ENCODE peak calls at places on chromosome 4, in seven cellular contexts. K is K562, O is sigmoid colon, T is suprapubic skin, P is upper lobe of left lung, R is HCT116, V is transverse colon. A is an unnamed sample.

GRCh38 chr4:8198906-8199593 is at the start of gene SH3TC1:
- DNase-seq in K (peak; percentile 64), O (peak; percentile 91), T (peak; percentile 89), P (peak; percentile 96), R (peak; percentile 46), V (peak; percentile 92), A (peak; percentile 95)

GRCh38 chr4:106529348-106530033 is 160.9 kb upstream of the GIMD1 start:
- DNase-seq in K (no peak), O (no peak), T (no peak), P (no peak), R (peak; percentile 35), V (no peak), A (no peak)

GRCh38 chr4:173489514-173489913 is 40.5 kb downstream of the HAND2 start:
- DNase-seq in K (no peak), O (no peak), T (no peak), P (no peak), R (no peak), V (no peak), A (no peak)

GRCh38 chr4:8770518-8771257 is 101.0 kb downstream of the HMX1 start:
- DNase-seq in K (no peak), O (peak; percentile 32), T (no peak), P (no peak), R (no peak), V (no peak), A (no peak)

GRCh38 chr4:48041535-48042137 is 25.1 kb downstream of the NIPAL1 start:
- DNase-seq in K (no peak), O (no peak), T (no peak), P (no peak), R (no peak), V (peak; percentile 35), A (no peak)

GRCh38 chr4:165537028-165537648 is 158.3 kb downstream of the CPE start:
- DNase-seq in K (peak; percentile 57), O (no peak), T (no peak), P (no peak), R (peak; percentile 51), V (no peak), A (no peak)

GRCh38 chr4:101304916-101305315 is 42.4 kb downstream of the PPP3CA start:
- DNase-seq in K (no peak), O (no peak), T (no peak), P (no peak), R (no peak), V (no peak), A (no peak)

GRCh38 chr4:109303141-109303499 is 662 bp upstream of the COL25A1 start:
- DNase-seq in K (no peak), O (no peak), T (no peak), P (no peak), R (no peak), V (no peak), A (no peak)

GRCh38 chr4:127788517-127788916 is 6.4 kb downstream of the HSPA4L start:
- DNase-seq in K (peak; percentile 34), O (no peak), T (no peak), P (no peak), R (peak; percentile 18), V (no peak), A (no peak)

GRCh38 chr4:107931775-107932321 is 499 bp downstream of the CYP2U1 start:
- DNase-seq in K (no peak), O (peak; percentile 72), T (peak; percentile 75), P (peak; percentile 21), R (no peak), V (no peak), A (no peak)

GRCh38 chr4:104447346-104447745 is 47.3 kb downstream of the CXXC4 start:
- DNase-seq in K (no peak), O (no peak), T (no peak), P (no peak), R (no peak), V (no peak), A (no peak)

GRCh38 chr4:11616856-11617255 is 188.2 kb upstream of the HS3ST1 start:
- DNase-seq in K (no peak), O (no peak), T (no peak), P (no peak), R (no peak), V (no peak), A (no peak)

GRCh38 chr4:82645868-82646267 is 84.1 kb upstream of the TMEM150C start:
- DNase-seq in K (no peak), O (no peak), T (no peak), P (no peak), R (no peak), V (no peak), A (no peak)

DNA sequence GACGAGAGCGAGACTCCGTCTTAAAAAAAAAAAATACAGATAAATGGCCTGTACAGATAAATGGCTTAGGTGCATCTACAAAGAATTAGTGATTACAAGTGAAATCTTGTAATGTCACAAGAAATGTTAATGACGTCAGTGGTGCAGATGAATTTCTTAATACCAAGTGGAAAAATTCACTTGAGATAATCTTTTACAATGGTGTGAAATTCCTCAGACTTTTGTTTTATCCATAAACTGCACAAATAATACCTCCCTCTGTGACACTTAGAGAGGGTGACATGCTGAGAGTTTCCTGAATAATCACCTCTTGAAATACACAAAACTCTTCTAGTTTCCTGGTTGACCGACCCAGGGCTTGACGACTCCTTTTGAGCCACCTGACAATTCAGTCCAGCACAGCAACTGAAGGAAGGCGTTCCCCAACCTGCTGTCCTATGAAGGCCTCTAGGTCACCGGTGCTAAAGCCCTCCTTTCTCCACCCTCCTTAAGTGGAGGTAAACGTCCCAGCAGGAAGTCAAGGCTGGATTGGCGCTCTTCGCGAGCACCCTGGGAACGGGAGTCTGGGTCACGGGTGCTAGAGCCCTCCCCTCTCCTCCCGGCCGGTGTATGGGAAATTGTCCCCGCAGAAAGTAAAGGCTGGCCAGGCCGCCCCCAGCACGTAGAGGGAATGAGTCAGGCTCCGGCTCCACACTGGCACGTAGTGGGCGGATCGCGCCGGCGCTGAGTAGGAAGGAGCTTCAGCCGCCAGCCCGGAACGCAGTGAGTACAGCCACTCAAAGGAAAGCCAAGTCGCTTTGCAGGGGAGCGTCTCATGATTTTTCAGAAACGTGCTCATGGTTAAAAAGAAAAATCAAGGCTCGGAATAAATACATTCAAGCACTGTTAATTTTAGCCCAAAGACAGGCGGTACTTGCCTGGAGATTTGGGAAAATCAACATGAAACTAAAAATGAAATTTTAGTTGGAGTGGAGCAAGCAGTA is at the start of gene TMEM144:
- DNase-seq in K (peak; percentile 92), O (peak; percentile 96), T (peak; percentile 93), P (peak; percentile 96), R (peak; percentile 89), V (peak; percentile 92), A (peak; percentile 1)
- TF ChIP-seq POLR2A in K (peak; percentile 84), O (peak; percentile 62), T (no peak), P (no peak), R (peak; percentile 58), V (peak; percentile 94), A (no peak)

DNA sequence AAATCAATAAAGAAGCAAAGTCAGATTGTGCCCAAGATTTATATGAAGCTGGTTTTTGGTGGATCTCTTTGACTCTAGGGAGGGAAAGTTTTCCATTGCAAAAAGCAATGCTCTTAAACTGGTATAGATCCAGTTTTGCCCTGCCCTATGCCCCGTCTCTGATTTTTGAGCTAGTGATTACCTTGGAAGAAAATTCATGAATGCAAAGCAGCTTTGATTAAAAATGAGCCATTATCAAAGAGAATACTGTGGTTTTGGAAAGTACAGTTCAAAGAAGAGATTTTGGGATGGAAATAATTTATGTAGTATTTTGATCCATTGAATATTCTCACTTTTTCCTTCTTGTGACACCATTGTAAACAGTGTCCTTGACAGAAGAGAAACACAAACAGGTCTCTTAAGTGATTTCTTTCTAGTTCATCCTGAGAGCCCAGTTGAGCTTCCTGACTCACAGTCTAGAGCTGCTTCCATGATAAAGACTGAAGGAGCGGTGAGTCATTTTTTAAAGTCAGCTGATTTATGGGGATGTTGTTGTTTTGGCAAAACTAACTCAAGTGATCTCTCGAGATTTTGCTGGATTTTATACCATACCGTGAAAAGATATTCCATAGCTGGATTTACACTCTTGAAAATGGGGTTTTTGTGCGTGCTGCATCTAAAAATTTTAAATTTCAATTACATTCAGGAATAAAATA is 76.7 kb downstream of the AFF1 start:
- DNase-seq in K (peak; percentile 84), O (no peak), T (no peak), P (peak; percentile 45), R (peak; percentile 39), V (no peak), A (no peak)
- TF ChIP-seq POLR2AphosphoS5 in K (peak; percentile 43), O (no peak), T (no peak), P (no peak), R (no peak), V (peak; percentile 21), A (no peak)

GRCh38 chr4:53365121-53365485 is 758 bp downstream of the SCFD2 start:
- DNase-seq in K (peak; percentile 55), O (no peak), T (no peak), P (peak; percentile 23), R (no peak), V (no peak), A (no peak)

GRCh38 chr4:53366301-53366716 is 448 bp upstream of the SCFD2 start:
- DNase-seq in K (no peak), O (no peak), T (no peak), P (no peak), R (no peak), V (no peak), A (no peak)

GRCh38 chr4:53364624-53365023 is 1.2 kb downstream of the SCFD2 start:
- DNase-seq in K (no peak), O (no peak), T (no peak), P (no peak), R (no peak), V (no peak), A (no peak)

GRCh38 chr4:53362093-53362492 is 3.8 kb downstream of the SCFD2 start:
- DNase-seq in K (no peak), O (no peak), T (no peak), P (no peak), R (no peak), V (no peak), A (no peak)

DNA sequence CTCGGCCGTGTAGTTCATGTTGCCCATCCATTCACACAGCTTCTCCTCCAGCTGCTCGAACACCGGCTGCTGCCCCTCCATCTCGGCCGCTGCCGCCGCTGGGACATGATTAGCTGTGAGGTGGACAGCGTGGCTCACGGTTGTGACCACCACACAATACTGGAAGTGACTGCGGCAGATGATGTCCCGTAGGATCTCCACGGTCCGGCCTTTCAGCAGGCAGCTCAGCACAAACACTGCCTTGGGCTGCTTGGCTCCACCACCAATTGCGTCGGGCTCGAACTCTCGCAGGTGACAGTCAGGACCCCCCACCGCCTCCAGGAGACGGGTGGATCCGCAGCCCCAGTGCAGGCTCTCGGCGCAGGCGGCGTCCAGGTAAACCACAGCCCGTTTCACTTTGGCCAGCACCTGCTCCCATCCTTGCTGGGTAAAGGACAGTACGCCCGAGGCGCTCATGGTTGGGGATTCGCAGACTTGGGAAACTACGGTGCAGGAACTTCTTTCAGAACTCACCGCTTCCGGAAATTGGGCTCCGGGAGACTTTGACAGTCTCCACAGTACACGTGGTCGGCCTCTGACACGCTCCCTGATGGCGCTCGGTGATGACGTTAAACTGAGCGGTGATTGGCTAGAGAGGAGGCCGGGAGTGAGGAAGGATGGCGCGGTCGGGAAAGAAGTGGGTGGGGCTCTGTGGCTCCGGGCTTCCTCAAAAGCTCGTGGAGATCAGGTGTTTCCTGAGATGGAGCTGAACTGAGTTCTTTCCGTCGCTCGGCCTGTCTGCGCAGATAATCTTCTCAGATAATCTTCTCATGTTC is at the start of gene SCFD2:
- DNase-seq in K (peak; percentile 99), O (peak; percentile 98), T (peak; percentile 99), P (peak; percentile 98), R (peak; percentile 93), V (peak; percentile 99), A (peak; percentile 85)
- TF ChIP-seq POLR2A in K (peak; percentile 73), O (no peak), T (no peak), P (no peak), R (peak; percentile 49), V (no peak), A (peak; percentile 71)

DNA sequence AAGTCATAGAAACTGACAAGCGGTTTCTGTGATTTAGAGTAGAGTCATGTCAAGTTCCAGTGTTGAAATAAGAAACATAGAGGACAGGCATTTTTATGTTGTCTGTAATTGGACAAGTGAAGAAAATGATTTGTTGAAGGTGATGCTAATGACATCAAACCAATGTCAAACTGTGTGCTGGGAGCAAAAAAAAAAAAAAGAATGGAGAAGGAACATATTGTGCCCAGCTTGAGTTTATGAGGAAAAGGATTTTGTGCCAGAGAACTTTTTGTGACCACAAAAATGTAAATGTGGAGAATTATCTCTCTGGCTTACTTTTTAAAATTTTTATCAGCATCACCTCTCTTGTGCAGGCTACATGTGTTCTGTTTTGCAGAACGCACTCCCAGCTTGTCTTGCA is 495.7 kb downstream of the RAPGEF2 start:
- DNase-seq in K (no peak), O (no peak), T (no peak), P (no peak), R (no peak), V (no peak), A (no peak)
- TF ChIP-seq POLR2AphosphoS5 in K (no peak), O (no peak), T (no peak), P (no peak), R (no peak), V (no peak), A (no peak)